ENCODE peak calls at places on chromosomes 7 and 10, in seven cellular contexts. N is dorsolateral prefrontal cortex; J is neural crest cell; G is effector CD8-positive, alpha-beta T cell; H is AG04449; W is B cell; M is aorta. V is an unnamed sample.

GRCh38 chr7:151785681-151785965 is 91.3 kb downstream of the PRKAG2 start:
- DNase-seq in N (no peak), J (no peak), G (no peak), H (no peak), W (no peak), M (no peak), V (no peak)

GRCh38 chr10:14476641-14477407 is 146.1 kb upstream of the FRMD4A start:
- DNase-seq in N (no peak), J (no peak), G (no peak), H (peak), W (no peak), M (no peak), V (peak)

GRCh38 chr7:107593025-107593410 is 13.0 kb downstream of the BCAP29 start:
- DNase-seq in N (no peak), J (no peak), G (no peak), H (no peak), W (no peak), M (no peak), V (no peak)

GRCh38 chr7:29332027-29332806 is 137.6 kb downstream of the CHN2 start:
- DNase-seq in N (peak), J (no peak), G (no peak), H (no peak), W (no peak), M (no peak), V (no peak)

GRCh38 chr7:10723832-10724231 is 249.8 kb upstream of the PHF14 start:
- DNase-seq in N (no peak), J (no peak), G (no peak), H (no peak), W (no peak), M (no peak), V (no peak)

GRCh38 chr10:125106586-125106985 is 53.8 kb downstream of the CTBP2 start:
- DNase-seq in N (no peak), J (no peak), G (no peak), H (no peak), W (no peak), M (peak), V (no peak)

GRCh38 chr7:69434350-69434749 is 163.9 kb upstream of the AUTS2 start:
- DNase-seq in N (no peak), J (no peak), G (no peak), H (no peak), W (no peak), M (no peak), V (no peak)

GRCh38 chr7:136911362-136911761 is 42.9 kb downstream of the CHRM2 start:
- DNase-seq in N (no peak), J (no peak), G (no peak), H (no peak), W (no peak), M (no peak), V (peak)

V was measured in BJ.